ENCODE peak calls at places on chromosomes 2 and 18, in four cellular contexts. U is HCT116, M is K562, L is HepG2. V is an unnamed sample.

GRCh38 chr18:76457957-76458356 is 37.1 kb downstream of the ZNF516 start:
- DNase-seq in U (no peak), M (no peak), L (no peak), V (no peak)

GRCh38 chr2:171407030-171407707 is 26.6 kb downstream of the METTL8 start:
- DNase-seq in U (no peak), M (no peak), L (no peak), V (no peak)

GRCh38 chr2:18378020-18378653 is 182.3 kb downstream of the RDH14 start:
- DNase-seq in U (peak), M (peak), L (peak), V (no peak)

GRCh38 chr18:59623456-59624383 is 73.5 kb downstream of the CCBE1 start:
- DNase-seq in U (no peak), M (no peak), L (no peak), V (no peak)

GRCh38 chr2:39954346-39954745 is 175.3 kb upstream of the THUMPD2 start:
- DNase-seq in U (no peak), M (no peak), L (no peak), V (no peak)

GRCh38 chr18:48838921-48839818 is 111.6 kb downstream of the SMAD7 start:
- DNase-seq in U (no peak), M (no peak), L (no peak), V (no peak)

GRCh38 chr18:68121826-68122225 is 593.1 kb downstream of the TMX3 start:
- DNase-seq in U (no peak), M (no peak), L (no peak), V (no peak)

GRCh38 chr2:136235451-136236418 is 117.8 kb upstream of the CXCR4 start:
- DNase-seq in U (peak), M (no peak), L (peak), V (no peak)

GRCh38 chr18:8750954-8751415 is 45.6 kb downstream of the MTCL1 start:
- DNase-seq in U (no peak), M (no peak), L (no peak), V (no peak)

GRCh38 chr2:216490061-216490460 is 8.6 kb upstream of the RPL37A start:
- DNase-seq in U (no peak), M (no peak), L (no peak), V (no peak)

GRCh38 chr2:207819021-207819687 is 49.4 kb upstream of the FZD5 start:
- DNase-seq in U (no peak), M (no peak), L (peak), V (no peak)

GRCh38 chr2:12738112-12738485 is 21.4 kb downstream of the TRIB2 start:
- DNase-seq in U (no peak), M (no peak), L (no peak), V (no peak)

GRCh38 chr2:220300806-220301205 is 673.4 kb downstream of the SLC4A3 start:
- DNase-seq in U (no peak), M (no peak), L (no peak), V (no peak)

GRCh38 chr2:19902272-19902730 is 518 bp upstream of the TTC32 start:
- DNase-seq in U (no peak), M (peak), L (no peak), V (no peak)

GRCh38 chr18:61975526-61976326 is 82.9 kb upstream of the RNF152 start:
- DNase-seq in U (no peak), M (no peak), L (no peak), V (no peak)

GRCh38 chr2:167637726-167638125 is 609.7 kb downstream of the STK39 start:
- DNase-seq in U (no peak), M (no peak), L (no peak), V (no peak)

GRCh38 chr2:96404446-96405373 is 69.1 kb downstream of the NCAPH start:
- DNase-seq in U (no peak), M (no peak), L (no peak), V (no peak)

GRCh38 chr2:200171761-200172482 is 134.6 kb upstream of the SPATS2L start:
- DNase-seq in U (no peak), M (peak), L (no peak), V (no peak)
- TF ChIP-seq FOSL1 in U (no peak), M (no peak), L (no peak), V (no peak)

GRCh38 chr2:240672701-240673190 is 9.9 kb downstream of the AQP12B start:
- DNase-seq in U (no peak), M (no peak), L (no peak), V (peak)
- TF ChIP-seq FOSL1 in U (no peak), M (no peak), L (no peak), V (no peak)

GRCh38 chr18:12783524-12783923 is 80.7 kb downstream of the PSMG2 start:
- DNase-seq in U (no peak), M (no peak), L (peak), V (no peak)
- TF ChIP-seq FOSL1 in U (no peak), M (no peak), L (no peak), V (no peak)

GRCh38 chr2:223868005-223868404 is 30.6 kb upstream of the AP1S3 start:
- DNase-seq in U (no peak), M (no peak), L (no peak), V (no peak)
- TF ChIP-seq FOSL1 in U (no peak), M (no peak), L (no peak), V (no peak)

GRCh38 chr2:11129598-11130449 is 25.4 kb upstream of the SLC66A3 start:
- DNase-seq in U (peak), M (peak), L (peak), V (peak)
- TF ChIP-seq FOSL1 in U (no peak), M (no peak), L (no peak), V (no peak)

GRCh38 chr2:119947535-119947934 is 65.3 kb upstream of the EPB41L5 start:
- DNase-seq in U (no peak), M (no peak), L (no peak), V (no peak)
- TF ChIP-seq FOSL1 in U (no peak), M (no peak), L (no peak), V (no peak)

V was measured in H1.